ENCODE peak calls at places on chromosomes 12 and 14, in five cellular contexts. D is CD8-positive, alpha-beta T cell; E is HEK293T; I is astrocyte of the cerebellum; Y is glutamatergic neuron. N is an unnamed sample.
A peak's percentile ranks its signal among the peaks of the same experiment; 100 is the strongest.

GRCh38 chr14:50040905-50041465 is 75.4 kb downstream of the VCPKMT start:
- DNase-seq in I (no peak), E (no peak), D (no peak), Y (no peak), N (no peak)

GRCh38 chr14:35420036-35420811 is 15.7 kb upstream of the NFKBIA start:
- DNase-seq in E (no peak), I (no peak), Y (no peak), D (no peak), N (no peak)

GRCh38 chr12:125070117-125070516 is 4.9 kb downstream of the AACS start:
- DNase-seq in E (no peak), D (no peak), Y (no peak), I (no peak), N (no peak)

GRCh38 chr12:13981296-13981962 is at the start of gene GRIN2B:
- DNase-seq in Y (peak; percentile 31), E (peak; percentile 10), I (no peak), D (no peak), N (no peak)

GRCh38 chr12:49357099-49357678 is 10.1 kb upstream of the SPATS2 start:
- DNase-seq in D (no peak), I (no peak), Y (no peak), E (no peak), N (no peak)

GRCh38 chr14:105419305-105420091 is at the start of gene MTA1:
- DNase-seq in I (no peak), D (peak; percentile 47), Y (peak; percentile 38), E (peak; percentile 76), N (peak; percentile 38)

GRCh38 chr12:114404451-114405198 is 1.3 kb downstream of the TBX5 start:
- DNase-seq in I (no peak), D (no peak), Y (no peak), E (no peak), N (no peak)

GRCh38 chr12:116442981-116443380 is 116.2 kb upstream of the MAP1LC3B2 start:
- DNase-seq in E (no peak), I (no peak), D (no peak), Y (no peak), N (no peak)

GRCh38 chr14:99800781-99801180 is 7.6 kb downstream of the EML1 start:
- DNase-seq in D (no peak), Y (no peak), I (no peak), E (no peak), N (no peak)

N was measured in memory B cell.